ENCODE peak calls at places on chromosomes 1 and 21, in seven cellular contexts. Q is K562, L is SK-N-SH, J is HepG2, M is GM12878, X is HCT116, U is H1. T is an unnamed sample.

GRCh38 chr21:24428539-24429186 is 1178.6 kb downstream of the MRPL39 start:
- DNase-seq in X (no peak), Q (no peak), L (no peak), U (no peak), M (no peak), J (no peak), T (no peak)

GRCh38 chr1:172154571-172154970 is 265.9 kb upstream of the C1orf105 start:
- DNase-seq in Q (no peak), U (no peak), M (peak), J (no peak), L (no peak), X (no peak), T (no peak)

GRCh38 chr21:33584455-33584854 is 4.0 kb downstream of the DONSON start:
- DNase-seq in M (no peak), L (no peak), U (no peak), X (no peak), Q (peak), J (no peak), T (no peak)

GRCh38 chr1:183989078-183989577 is 48.4 kb downstream of the COLGALT2 start:
- DNase-seq in U (no peak), J (no peak), L (no peak), Q (peak), X (no peak), M (peak), T (no peak)

GRCh38 chr1:12650001-12650421 is 6.1 kb downstream of the AADACL4 start:
- DNase-seq in J (no peak), L (no peak), Q (no peak), M (no peak), U (no peak), X (no peak), T (no peak)

GRCh38 chr1:10762875-10763274 is 33.6 kb downstream of the CASZ1 start:
- DNase-seq in Q (no peak), J (no peak), X (no peak), M (no peak), L (no peak), U (no peak), T (no peak)

GRCh38 chr1:168179411-168180147 is 817 bp downstream of the TIPRL start:
- DNase-seq in X (no peak), M (no peak), J (no peak), Q (peak), L (peak), U (no peak), T (peak)

GRCh38 chr1:51532853-51533252 is 13.8 kb upstream of the EPS15 start:
- DNase-seq in U (no peak), X (no peak), J (no peak), Q (no peak), L (no peak), M (no peak), T (no peak)

GRCh38 chr1:45880930-45881329 is 77.5 kb downstream of the MAST2 start:
- DNase-seq in M (no peak), L (no peak), J (no peak), Q (no peak), U (no peak), X (no peak), T (no peak)

GRCh38 chr1:66533804-66534745 is at the start of gene SGIP1:
- DNase-seq in L (peak), M (no peak), J (no peak), Q (peak), X (no peak), U (no peak), T (no peak)

GRCh38 chr1:223256034-223256433 is 107.9 kb downstream of the SUSD4 start:
- DNase-seq in U (no peak), X (no peak), Q (no peak), L (no peak), J (no peak), M (no peak), T (no peak)

GRCh38 chr1:32431736-32432400 is 33.0 kb upstream of the ZBTB8B start:
- DNase-seq in Q (no peak), M (peak), U (no peak), L (no peak), X (no peak), J (no peak), T (no peak)

GRCh38 chr1:177950506-177950905 is 19.4 kb downstream of the SEC16B start:
- DNase-seq in L (no peak), J (no peak), X (no peak), M (no peak), Q (no peak), U (no peak), T (no peak)

GRCh38 chr1:39788758-39789570 is at the start of gene BMP8B:
- DNase-seq in X (peak), M (no peak), J (no peak), L (peak), U (no peak), Q (peak), T (peak)

GRCh38 chr1:209389258-209389657 is 194.3 kb upstream of the CAMK1G start:
- DNase-seq in X (peak), U (no peak), L (no peak), Q (no peak), J (no peak), M (no peak), T (no peak)

GRCh38 chr1:209387969-209388329 is 195.6 kb upstream of the CAMK1G start:
- DNase-seq in Q (no peak), L (no peak), U (no peak), J (no peak), X (no peak), M (no peak), T (no peak)

GRCh38 chr1:209388358-209388757 is 195.2 kb upstream of the CAMK1G start:
- DNase-seq in X (no peak), J (no peak), L (no peak), U (no peak), Q (no peak), M (no peak), T (no peak)

GRCh38 chr1:209386156-209386555 is 197.4 kb upstream of the CAMK1G start:
- DNase-seq in U (no peak), J (no peak), X (no peak), L (no peak), M (no peak), Q (no peak), T (no peak)

GRCh38 chr1:209387271-209387968 is 196.1 kb upstream of the CAMK1G start:
- DNase-seq in M (no peak), L (no peak), X (no peak), Q (no peak), J (no peak), U (no peak), T (no peak)
- TF ChIP-seq JUND in M (no peak), L (no peak), X (no peak), Q (no peak), J (no peak), U (no peak), T (no peak)

GRCh38 chr1:23369335-23370013 is at the start of gene ZNF436:
- DNase-seq in M (no peak), Q (peak), U (no peak), L (peak), X (no peak), J (peak), T (peak)

GRCh38 chr1:23370270-23370743 is 671 bp upstream of the ZNF436 start:
- DNase-seq in J (no peak), L (no peak), Q (no peak), U (no peak), X (no peak), M (no peak), T (no peak)

GRCh38 chr1:23371987-23372386 is 2.4 kb upstream of the ZNF436 start:
- DNase-seq in M (no peak), U (no peak), L (no peak), Q (no peak), J (no peak), X (no peak), T (no peak)

GRCh38 chr1:23370744-23371710 is 1.4 kb upstream of the ZNF436 start:
- DNase-seq in L (peak), M (no peak), U (peak), J (no peak), X (no peak), Q (peak), T (no peak)

GRCh38 chr1:23372481-23372880 is 2.8 kb upstream of the ZNF436 start:
- DNase-seq in X (no peak), J (no peak), L (no peak), M (no peak), U (no peak), Q (no peak), T (no peak)
- TF ChIP-seq JUND in X (no peak), J (no peak), L (no peak), M (no peak), U (no peak), Q (no peak), T (no peak)

DNA sequence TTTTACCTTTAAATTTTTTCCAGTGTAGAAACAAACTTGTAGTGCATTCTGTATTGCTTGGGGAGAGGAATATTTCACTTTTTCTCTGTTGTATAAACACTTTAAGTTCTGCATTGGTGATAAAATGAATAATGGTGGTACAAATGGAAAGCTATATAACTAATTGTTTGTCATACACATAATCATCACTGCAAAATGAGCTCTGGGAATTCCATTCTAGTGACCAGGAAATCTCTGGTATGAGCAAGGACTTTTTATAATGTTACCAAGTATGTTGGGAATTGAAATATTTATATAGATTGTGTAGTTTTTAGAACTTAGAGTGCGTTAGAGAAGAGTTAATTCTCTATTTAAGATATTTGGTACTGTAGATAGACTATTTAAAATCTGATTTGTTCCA is 5.0 kb upstream of the FMN2 start:
- DNase-seq in Q (no peak), L (no peak), U (no peak), X (no peak), M (no peak), J (no peak), T (no peak)
- TF ChIP-seq JUND in Q (no peak), L (peak), U (no peak), X (no peak), M (no peak), J (no peak), T (no peak)

GRCh38 chr1:150008699-150009098 is 1.8 kb downstream of the OTUD7B start:
- DNase-seq in U (no peak), M (no peak), L (no peak), X (no peak), J (peak), Q (no peak), T (peak)
- TF ChIP-seq JUND in U (no peak), M (no peak), L (no peak), X (no peak), J (no peak), Q (no peak), T (no peak)

DNA sequence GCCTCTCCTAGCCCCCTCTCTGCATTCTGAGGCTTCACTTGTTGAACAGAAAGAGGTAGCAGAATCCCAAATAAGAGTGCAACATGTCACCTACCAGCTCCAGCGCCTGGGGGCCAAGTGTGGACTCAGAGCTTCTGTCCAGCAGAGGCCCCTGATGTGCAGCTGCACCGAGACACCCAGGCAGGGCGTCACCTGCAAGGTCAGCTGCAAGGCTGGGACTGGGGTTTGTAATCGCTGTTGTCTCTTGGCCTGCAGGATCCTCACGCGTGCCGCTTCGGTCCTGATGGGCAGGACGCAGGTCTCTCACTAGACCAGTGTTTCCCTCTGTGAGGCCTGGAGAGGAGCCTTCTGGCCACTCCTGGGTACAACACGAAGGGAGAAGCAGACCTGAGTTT is 4.3 kb upstream of the SLX9 start:
- DNase-seq in J (no peak), X (no peak), U (no peak), Q (no peak), M (no peak), L (no peak), T (no peak)
- TF ChIP-seq JUND in J (no peak), X (no peak), U (no peak), Q (no peak), M (no peak), L (no peak), T (no peak)

GRCh38 chr1:43513471-43514173 is 17.1 kb upstream of the PTPRF start:
- DNase-seq in Q (no peak), U (no peak), J (no peak), X (no peak), L (no peak), M (no peak), T (no peak)

GRCh38 chr1:43512133-43512532 is 18.6 kb upstream of the PTPRF start:
- DNase-seq in M (no peak), J (no peak), U (no peak), Q (no peak), L (no peak), X (no peak), T (no peak)

GRCh38 chr1:43510621-43511020 is 20.1 kb upstream of the PTPRF start:
- DNase-seq in X (no peak), U (no peak), J (no peak), M (no peak), L (no peak), Q (no peak), T (no peak)

GRCh38 chr1:43511394-43511793 is 19.3 kb upstream of the PTPRF start:
- DNase-seq in Q (peak), L (no peak), J (no peak), U (no peak), M (no peak), X (no peak), T (no peak)

GRCh38 chr1:43512681-43513080 is 18.0 kb upstream of the PTPRF start:
- DNase-seq in M (no peak), J (no peak), X (no peak), U (no peak), Q (no peak), L (no peak), T (no peak)
- TF ChIP-seq JUND in M (no peak), J (no peak), X (no peak), U (no peak), Q (no peak), L (no peak), T (no peak)